ENCODE peak calls at places on chromosomes 2 and 18, in five cellular contexts. T, K, Q, I and F are unnamed samples.

GRCh38 chr2:37344453-37345361 is at the start of gene QPCT:
- DNase-seq in T (no peak), K (no peak), Q (peak), I (peak), F (peak)

GRCh38 chr2:217956895-217957457 is 45.8 kb downstream of the TNS1 start:
- DNase-seq in T (no peak), K (no peak), Q (peak), I (no peak), F (no peak)

GRCh38 chr2:223737207-223737606 is 100.2 kb downstream of the AP1S3 start:
- DNase-seq in T (no peak), K (no peak), Q (no peak), I (no peak), F (no peak)

GRCh38 chr18:78390348-78390929 is 589.2 kb upstream of the SALL3 start:
- DNase-seq in T (no peak), K (no peak), Q (no peak), I (no peak), F (no peak)

GRCh38 chr2:230748087-230748486 is 35.4 kb downstream of the CAB39 start:
- DNase-seq in T (no peak), K (no peak), Q (no peak), I (no peak), F (no peak)

GRCh38 chr18:36580266-36580665 is 248.5 kb downstream of the TPGS2 start:
- DNase-seq in T (no peak), K (no peak), Q (peak), I (no peak), F (no peak)

GRCh38 chr2:60426341-60426740 is 127.1 kb downstream of the BCL11A start:
- DNase-seq in T (no peak), K (no peak), Q (no peak), I (no peak), F (no peak)

GRCh38 chr2:27118525-27119329 is at the start of gene CGREF1:
- DNase-seq in T (no peak), K (no peak), Q (no peak), I (peak), F (no peak)

GRCh38 chr2:9002637-9003365 is 683 bp downstream of the MBOAT2 start:
- DNase-seq in T (no peak), K (peak), Q (peak), I (no peak), F (no peak)

GRCh38 chr18:70256184-70256583 is 32.7 kb upstream of the SOCS6 start:
- DNase-seq in T (no peak), K (no peak), Q (no peak), I (no peak), F (no peak)

GRCh38 chr2:181393472-181393871 is 63.7 kb upstream of the ITGA4 start:
- DNase-seq in T (peak), K (no peak), Q (no peak), I (no peak), F (peak)

GRCh38 chr2:20065885-20066602 is 14.6 kb upstream of the LAPTM4A start:
- DNase-seq in T (no peak), K (peak), Q (no peak), I (no peak), F (no peak)

GRCh38 chr2:223920109-223920508 is 25.0 kb downstream of the WDFY1 start:
- DNase-seq in T (no peak), K (no peak), Q (no peak), I (no peak), F (no peak)

GRCh38 chr2:68740184-68740914 is 5.7 kb downstream of the ARHGAP25 start:
- DNase-seq in T (no peak), K (no peak), Q (no peak), I (no peak), F (no peak)